ENCODE peak calls at places on chromosomes 1 and 21, in six cellular contexts. C is Caki2; D is activated naive CD4-positive, alpha-beta T cell; Q is RWPE1; B is Kasumi-1; F is HEK293T. P is an unnamed sample.

GRCh38 chr1:4062992-4063391 is 162.9 kb upstream of the C1orf174 start:
- DNase-seq in B (no peak), C (no peak), F (no peak), Q (no peak), D (no peak), P (no peak)

GRCh38 chr1:103514920-103515503 is 10.5 kb upstream of the RNPC3 start:
- DNase-seq in D (no peak), Q (peak; percentile 20), B (peak; percentile 72), C (peak; percentile 12), F (peak; percentile 35), P (peak; percentile 65)

GRCh38 chr1:41882068-41882477 is 36.6 kb downstream of the HIVEP3 start:
- DNase-seq in B (no peak), F (no peak), C (no peak), D (no peak), Q (no peak), P (peak; percentile 60)

GRCh38 chr1:111516008-111516535 is 12.6 kb upstream of the ADORA3 start:
- DNase-seq in Q (peak; percentile 8), F (peak; percentile 36), C (no peak), B (peak; percentile 100), D (no peak), P (peak; percentile 22)

GRCh38 chr1:23960291-23960718 is 677 bp downstream of the PNRC2 start:
- DNase-seq in B (no peak), Q (no peak), F (no peak), D (no peak), C (no peak), P (no peak)

GRCh38 chr1:38941093-38941492 is 537 bp downstream of the RHBDL2 start:
- DNase-seq in D (no peak), F (no peak), Q (no peak), B (no peak), C (peak; percentile 32), P (no peak)

GRCh38 chr1:22414244-22414751 is 37.4 kb upstream of the ZBTB40 start:
- DNase-seq in Q (no peak), F (no peak), C (peak; percentile 82), B (no peak), D (no peak), P (no peak)

GRCh38 chr1:248786106-248786665 is 30.6 kb upstream of the LYPD8 start:
- DNase-seq in B (no peak), F (no peak), Q (peak; percentile 10), D (no peak), C (no peak), P (no peak)

GRCh38 chr1:184930232-184930631 is 44.1 kb downstream of the NIBAN1 start:
- DNase-seq in Q (no peak), B (no peak), F (no peak), C (no peak), D (no peak), P (peak; percentile 90)

GRCh38 chr1:235999259-235999925 is 65.5 kb downstream of the NID1 start:
- DNase-seq in D (no peak), B (peak; percentile 36), F (no peak), C (peak; percentile 42), Q (peak; percentile 81), P (no peak)

GRCh38 chr21:35338281-35338680 is 289.2 kb upstream of the RUNX1 start:
- DNase-seq in C (no peak), Q (no peak), B (no peak), D (no peak), F (no peak), P (no peak)

GRCh38 chr1:155071701-155072100 is 6.9 kb upstream of the EFNA3 start:
- DNase-seq in Q (no peak), F (no peak), B (no peak), C (no peak), D (no peak), P (no peak)

GRCh38 chr1:155086182-155086741 is 7.6 kb downstream of the EFNA3 start:
- DNase-seq in D (peak; percentile 80), B (peak; percentile 60), C (peak; percentile 59), F (peak; percentile 84), Q (peak; percentile 78), P (peak; percentile 60)

GRCh38 chr21:44092201-44092600 is 15.0 kb upstream of the PWP2 start:
- DNase-seq in Q (no peak), F (no peak), C (no peak), B (no peak), D (no peak), P (no peak)

GRCh38 chr1:213162338-213162737 is 111.3 kb downstream of the RPS6KC1 start:
- DNase-seq in C (no peak), D (no peak), F (no peak), Q (no peak), B (no peak), P (no peak)

GRCh38 chr1:234409328-234409727 is 36.1 kb downstream of the COA6 start:
- DNase-seq in D (no peak), C (no peak), F (no peak), B (no peak), Q (no peak), P (no peak)

GRCh38 chr1:15578921-15579682 is 5.7 kb downstream of the AGMAT start:
- DNase-seq in C (no peak), D (peak; percentile 39), B (no peak), Q (no peak), F (no peak), P (no peak)

GRCh38 chr1:24751833-24752232 is 6.6 kb downstream of the CLIC4 start:
- DNase-seq in D (no peak), F (no peak), C (no peak), B (no peak), Q (no peak), P (no peak)

GRCh38 chr1:80533775-80534314 is 1266.9 kb upstream of the ADGRL2 start:
- DNase-seq in F (peak; percentile 7), Q (no peak), D (no peak), B (no peak), C (no peak), P (no peak)

GRCh38 chr1:18682375-18682774 is 51.7 kb downstream of the PAX7 start:
- DNase-seq in D (no peak), F (no peak), C (no peak), B (no peak), Q (no peak), P (no peak)

GRCh38 chr1:11985851-11986250 is 5.6 kb downstream of the MFN2 start:
- DNase-seq in F (no peak), Q (no peak), C (no peak), D (no peak), B (peak; percentile 60), P (no peak)

GRCh38 chr1:59880735-59881134 is 45.8 kb downstream of the CYP2J2 start:
- DNase-seq in C (no peak), D (no peak), B (no peak), F (no peak), Q (no peak), P (no peak)

GRCh38 chr21:45417256-45417950 is 12.4 kb downstream of the COL18A1 start:
- DNase-seq in D (no peak), F (no peak), C (no peak), B (no peak), Q (no peak), P (no peak)

GRCh38 chr1:77430966-77431735 is 149.3 kb downstream of the AK5 start:
- DNase-seq in Q (no peak), F (no peak), B (peak; percentile 11), D (no peak), C (no peak), P (no peak)

GRCh38 chr1:245306628-245307410 is 152.0 kb downstream of the KIF26B start:
- DNase-seq in F (no peak), B (no peak), Q (no peak), C (no peak), D (no peak), P (peak; percentile 85)

GRCh38 chr1:211603191-211603701 is 24.3 kb upstream of the SLC30A1 start:
- DNase-seq in B (no peak), Q (peak; percentile 60), D (no peak), F (no peak), C (no peak), P (no peak)

GRCh38 chr1:175210744-175211143 is 18.2 kb upstream of the KIAA0040 start:
- DNase-seq in F (no peak), C (no peak), D (no peak), Q (no peak), B (no peak), P (no peak)

GRCh38 chr1:158999301-159000069 is 10.2 kb upstream of the IFI16 start:
- DNase-seq in C (peak; percentile 86), D (no peak), Q (peak; percentile 26), B (no peak), F (no peak), P (peak; percentile 91)

GRCh38 chr1:112267929-112268328 is 128.1 kb upstream of the CTTNBP2NL start:
- DNase-seq in C (no peak), D (no peak), Q (no peak), B (no peak), F (no peak), P (no peak)

GRCh38 chr1:77170687-77171086 is 48.5 kb downstream of the PIGK start:
- DNase-seq in F (no peak), Q (no peak), C (no peak), B (no peak), D (no peak), P (no peak)

GRCh38 chr1:230745071-230745470 is 2.1 kb upstream of the CAPN9 start:
- DNase-seq in D (no peak), F (no peak), B (no peak), C (no peak), Q (no peak), P (peak; percentile 12)

GRCh38 chr1:35558374-35559316 is 1.0 kb downstream of the NCDN start:
- DNase-seq in D (no peak), F (no peak), C (peak; percentile 10), Q (no peak), B (no peak), P (no peak)

P was measured in NCI-H1105 treated with DMSO at 0.1 percent for 48 hours.